ENCODE peak calls at places on chromosome 17, in ten cellular contexts. K, H, A, V, F, B, I, S, L and M are unnamed samples.

GRCh38 chr17:62824290-62825135 is 16.4 kb upstream of the MARCHF10 start:
- DNase-seq in K (no peak), H (no peak), A (no peak), V (no peak), F (no peak), B (no peak), I (no peak), S (no peak), L (no peak), M (no peak)

GRCh38 chr17:79595471-79595870 is 15.4 kb downstream of the RBFOX3 start:
- DNase-seq in K (no peak), H (no peak), A (peak), V (no peak), F (no peak), B (no peak), I (no peak), S (no peak), L (no peak), M (no peak)

GRCh38 chr17:47267354-47267828 is 13.8 kb downstream of the ITGB3 start:
- DNase-seq in K (no peak), H (no peak), A (no peak), V (no peak), F (no peak), B (no peak), I (no peak), S (no peak), L (no peak), M (no peak)

GRCh38 chr17:31289790-31290189 is 7.2 kb downstream of the OMG start:
- DNase-seq in K (no peak), H (no peak), A (no peak), V (no peak), F (no peak), B (no peak), I (no peak), S (no peak), L (no peak), M (no peak)

GRCh38 chr17:1177099-1177996 is 2.4 kb downstream of the ABR start:
- DNase-seq in K (no peak), H (no peak), A (peak), V (no peak), F (no peak), B (no peak), I (no peak), S (no peak), L (no peak), M (no peak)

GRCh38 chr17:81044764-81045589 is 10.0 kb downstream of the BAIAP2 start:
- DNase-seq in K (peak), H (no peak), A (peak), V (no peak), F (peak), B (peak), I (peak), S (no peak), L (peak), M (no peak)

GRCh38 chr17:60256174-60256573 is 106.4 kb downstream of the CA4 start:
- DNase-seq in K (no peak), H (no peak), A (no peak), V (no peak), F (no peak), B (no peak), I (no peak), S (no peak), L (no peak), M (no peak)

GRCh38 chr17:66335797-66336196 is 33.4 kb downstream of the PRKCA start:
- DNase-seq in K (no peak), H (no peak), A (no peak), V (no peak), F (no peak), B (no peak), I (no peak), S (no peak), L (no peak), M (no peak)